ENCODE peak calls at places on chromosomes 11 and 22, in four cellular contexts. O, T, L and Y are unnamed samples.

GRCh38 chr11:88414981-88415391 is 77.5 kb upstream of the CTSC start:
- DNase-seq in O (no peak), T (no peak), L (no peak), Y (no peak)

GRCh38 chr22:22576244-22576988 is 17.4 kb upstream of the PRAME start:
- DNase-seq in O (no peak), T (no peak), L (peak), Y (no peak)

GRCh38 chr11:120079750-120080610 is 57.9 kb downstream of the TRIM29 start:
- DNase-seq in O (no peak), T (no peak), L (no peak), Y (no peak)

GRCh38 chr11:110490886-110491285 is 61.1 kb downstream of the FDX1 start:
- DNase-seq in O (peak), T (no peak), L (no peak), Y (no peak)

GRCh38 chr22:39363751-39364484 is 14.1 kb downstream of the SYNGR1 start:
- DNase-seq in O (no peak), T (no peak), L (no peak), Y (no peak)

GRCh38 chr11:1920128-1920908 is 815 bp downstream of the TNNT3 start:
- DNase-seq in O (no peak), T (no peak), L (no peak), Y (no peak)

GRCh38 chr11:109553284-109553683 is 131.3 kb downstream of the C11orf87 start:
- DNase-seq in O (no peak), T (no peak), L (no peak), Y (no peak)

GRCh38 chr22:42688241-42688913 is 32.3 kb downstream of the A4GALT start:
- DNase-seq in O (no peak), T (no peak), L (peak), Y (no peak)

GRCh38 chr11:3709977-3710376 is 38.8 kb upstream of the CHRNA10 start:
- DNase-seq in O (no peak), T (no peak), L (no peak), Y (no peak)

GRCh38 chr11:103529217-103529684 is 420.0 kb downstream of the DYNC2H1 start:
- DNase-seq in O (no peak), T (no peak), L (no peak), Y (no peak)

GRCh38 chr11:107696140-107696539 is 15.7 kb downstream of the SLN start:
- DNase-seq in O (no peak), T (no peak), L (no peak), Y (no peak)

GRCh38 chr11:12800032-12800671 is 125.9 kb downstream of the TEAD1 start:
- DNase-seq in O (no peak), T (no peak), L (peak), Y (no peak)